ENCODE peak calls at places on chromosomes 5 and 9, in six cellular contexts. M is psoas muscle; X is iris pigment epithelial cell; I is cardiac muscle cell; B is HT-29; L is central memory CD4-positive, alpha-beta T cell. J is an unnamed sample.

GRCh38 chr5:142215915-142216681 is 107.5 kb downstream of the NDFIP1 start:
- DNase-seq in M (peak), X (peak), I (peak), B (peak), L (no peak), J (no peak)

GRCh38 chr9:87711857-87712800 is 13.8 kb upstream of the CTSL start:
- DNase-seq in M (no peak), X (peak), I (peak), B (no peak), L (no peak), J (no peak)

GRCh38 chr5:156330141-156330870 is 3.3 kb downstream of the SGCD start:
- DNase-seq in M (no peak), X (no peak), I (no peak), B (no peak), L (no peak), J (no peak)

GRCh38 chr9:134793281-134793680 is 87.3 kb upstream of the FCN2 start:
- DNase-seq in M (no peak), X (no peak), I (no peak), B (no peak), L (no peak), J (no peak)

GRCh38 chr5:160054831-160055230 is 45.9 kb downstream of the TTC1 start:
- DNase-seq in M (no peak), X (peak), I (no peak), B (peak), L (no peak), J (no peak)

GRCh38 chr5:129820-130219 is 37.9 kb downstream of the PLEKHG4B start:
- DNase-seq in M (no peak), X (peak), I (peak), B (no peak), L (no peak), J (no peak)

GRCh38 chr5:61412344-61412743 is 80.3 kb downstream of the ZSWIM6 start:
- DNase-seq in M (no peak), X (no peak), I (no peak), B (no peak), L (no peak), J (no peak)

GRCh38 chr5:95852567-95852966 is 30.0 kb upstream of the GLRX start:
- DNase-seq in M (no peak), X (no peak), I (no peak), B (no peak), L (no peak), J (no peak)

GRCh38 chr5:19986036-19986619 is 1.9 kb downstream of the CDH18 start:
- DNase-seq in M (no peak), X (peak), I (peak), B (no peak), L (no peak), J (no peak)

GRCh38 chr5:17990168-17990567 is 355.9 kb downstream of the TAF11L14 start:
- DNase-seq in M (no peak), X (no peak), I (no peak), B (no peak), L (no peak), J (no peak)

GRCh38 chr5:171433352-171433698 is 13.9 kb downstream of the FGF18 start:
- DNase-seq in M (no peak), X (no peak), I (no peak), B (no peak), L (no peak), J (no peak)

GRCh38 chr9:95175523-95175922 is 142.0 kb downstream of the FANCC start:
- DNase-seq in M (no peak), X (no peak), I (no peak), B (no peak), L (no peak), J (no peak)

GRCh38 chr5:139689631-139690384 is 41.7 kb downstream of the CXXC5 start:
- DNase-seq in M (no peak), X (peak), I (peak), B (peak), L (no peak), J (no peak)

GRCh38 chr5:120017523-120017922 is 388.2 kb downstream of the FAM170A start:
- DNase-seq in M (no peak), X (peak), I (peak), B (no peak), L (no peak), J (no peak)

GRCh38 chr5:83066548-83067110 is 10.6 kb downstream of the TMEM167A start:
- DNase-seq in M (no peak), X (no peak), I (no peak), B (no peak), L (no peak), J (no peak)

GRCh38 chr9:97623946-97624345 is 9.2 kb downstream of the TSTD2 start:
- DNase-seq in M (no peak), X (no peak), I (no peak), B (no peak), L (no peak), J (no peak)

GRCh38 chr9:122180633-122181032 is 20.9 kb downstream of the MORN5 start:
- DNase-seq in M (no peak), X (peak), I (peak), B (peak), L (no peak), J (no peak)

J was measured in activated T-helper 2 cell treated with anti-CD3 and anti-CD28 coated beads, Interferon-gamma antibody, Interleukin-2, Interleukin-4, amounts not matched to agents 10 μg/mL and 5 μg/mL and 100 μg/mL, durations not matched to agents 14 hours and 24 hours and 36 hours.